ENCODE peak calls at places on chromosomes 1 and 21, in nine cellular contexts. Q is transverse colon, L is spleen, H is breast epithelium, D is K562, K is H1, S is suprapubic skin, R is upper lobe of left lung, W is endothelial cell of umbilical vein. M is an unnamed sample.

GRCh38 chr1:234925440-234926251 is 203.0 kb downstream of the TOMM20 start:
- DNase-seq in Q (no peak), L (no peak), H (no peak), D (no peak), K (no peak), S (peak), R (no peak), W (peak), M (no peak)

GRCh38 chr1:165862448-165862847 is 35.0 kb downstream of the UCK2 start:
- DNase-seq in Q (peak), L (no peak), H (no peak), D (no peak), K (no peak), S (no peak), R (peak), W (no peak), M (peak)

GRCh38 chr1:21874328-21874727 is 62.3 kb downstream of the LDLRAD2 start:
- DNase-seq in Q (no peak), L (no peak), H (no peak), D (no peak), K (no peak), S (no peak), R (no peak), W (no peak), M (no peak)

GRCh38 chr1:37476087-37476452 is 1.7 kb downstream of the ZC3H12A start:
- DNase-seq in Q (peak), L (no peak), H (peak), D (no peak), K (no peak), S (no peak), R (no peak), W (no peak), M (no peak)

GRCh38 chr1:224730950-224731349 is 114.8 kb downstream of the CNIH3 start:
- DNase-seq in Q (no peak), L (no peak), H (no peak), D (no peak), K (no peak), S (no peak), R (no peak), W (no peak), M (no peak)

GRCh38 chr1:211591980-211592493 is 13.1 kb upstream of the SLC30A1 start:
- DNase-seq in Q (no peak), L (no peak), H (no peak), D (no peak), K (no peak), S (no peak), R (no peak), W (peak), M (no peak)

GRCh38 chr1:86754265-86754974 is 50.0 kb downstream of the SH3GLB1 start:
- DNase-seq in Q (no peak), L (no peak), H (no peak), D (no peak), K (no peak), S (no peak), R (no peak), W (no peak), M (no peak)

GRCh38 chr1:145786271-145786670 is 37.6 kb downstream of the RNF115 start:
- DNase-seq in Q (no peak), L (no peak), H (no peak), D (no peak), K (no peak), S (no peak), R (no peak), W (no peak), M (no peak)

GRCh38 chr1:46611691-46612221 is 4.9 kb downstream of the MOB3C start:
- DNase-seq in Q (no peak), L (no peak), H (no peak), D (no peak), K (no peak), S (no peak), R (no peak), W (no peak), M (no peak)

GRCh38 chr1:41666991-41667631 is 182.6 kb upstream of the EDN2 start:
- DNase-seq in Q (peak), L (peak), H (no peak), D (no peak), K (no peak), S (no peak), R (no peak), W (no peak), M (no peak)

DNA sequence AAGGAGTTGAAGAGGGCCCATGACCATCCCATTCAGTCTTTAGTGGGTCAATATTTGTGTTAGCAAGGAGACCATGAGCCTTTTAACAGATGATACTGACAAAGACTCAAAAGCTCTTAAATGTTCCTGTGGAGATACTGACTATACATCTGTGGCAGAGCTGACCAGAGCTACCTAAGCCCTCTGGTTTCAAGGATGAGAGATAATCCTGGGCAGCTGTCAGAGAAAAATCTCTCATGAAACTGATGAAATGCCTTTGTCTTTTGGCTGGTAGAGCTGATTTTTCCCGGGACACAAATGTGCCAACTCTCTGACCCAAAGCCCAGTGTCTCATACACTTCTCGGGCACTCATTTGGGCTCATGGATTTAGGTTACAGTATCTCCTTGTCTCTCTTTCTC is 100.9 kb downstream of the XCL2 start:
- DNase-seq in Q (no peak), L (no peak), H (no peak), D (no peak), K (no peak), S (no peak), R (no peak), W (no peak), M (no peak)
- TF ChIP-seq POLR2A in Q (no peak), L (no peak), H (no peak), D (no peak), K (no peak), S (no peak), R (no peak), W (no peak), M (no peak)

GRCh38 chr1:1322952-1323351 is 1.5 kb downstream of the INTS11 start:
- DNase-seq in Q (no peak), L (no peak), H (no peak), D (no peak), K (no peak), S (no peak), R (no peak), W (no peak), M (no peak)

GRCh38 chr1:1320666-1321448 is 3.6 kb downstream of the INTS11 start:
- DNase-seq in Q (no peak), L (no peak), H (no peak), D (no peak), K (no peak), S (no peak), R (no peak), W (no peak), M (no peak)

GRCh38 chr1:1324084-1324523 is 356 bp downstream of the INTS11 start:
- DNase-seq in Q (no peak), L (no peak), H (no peak), D (no peak), K (no peak), S (no peak), R (no peak), W (no peak), M (no peak)

GRCh38 chr1:1321477-1321876 is 3.0 kb downstream of the INTS11 start:
- DNase-seq in Q (no peak), L (no peak), H (no peak), D (no peak), K (no peak), S (no peak), R (no peak), W (no peak), M (no peak)

GRCh38 chr1:1322418-1322817 is 2.0 kb downstream of the INTS11 start:
- DNase-seq in Q (no peak), L (no peak), H (no peak), D (peak), K (no peak), S (no peak), R (no peak), W (no peak), M (no peak)
- TF ChIP-seq POLR2AphosphoS5 in Q (no peak), L (no peak), H (no peak), D (no peak), K (no peak), S (no peak), R (no peak), W (no peak), M (no peak)

GRCh38 chr1:4660917-4661594 is 6.6 kb downstream of the AJAP1 start:
- DNase-seq in Q (no peak), L (no peak), H (no peak), D (no peak), K (no peak), S (no peak), R (no peak), W (no peak), M (no peak)
- TF ChIP-seq POLR2A in Q (no peak), L (no peak), H (no peak), D (no peak), K (no peak), S (no peak), R (no peak), W (no peak), M (no peak)

DNA sequence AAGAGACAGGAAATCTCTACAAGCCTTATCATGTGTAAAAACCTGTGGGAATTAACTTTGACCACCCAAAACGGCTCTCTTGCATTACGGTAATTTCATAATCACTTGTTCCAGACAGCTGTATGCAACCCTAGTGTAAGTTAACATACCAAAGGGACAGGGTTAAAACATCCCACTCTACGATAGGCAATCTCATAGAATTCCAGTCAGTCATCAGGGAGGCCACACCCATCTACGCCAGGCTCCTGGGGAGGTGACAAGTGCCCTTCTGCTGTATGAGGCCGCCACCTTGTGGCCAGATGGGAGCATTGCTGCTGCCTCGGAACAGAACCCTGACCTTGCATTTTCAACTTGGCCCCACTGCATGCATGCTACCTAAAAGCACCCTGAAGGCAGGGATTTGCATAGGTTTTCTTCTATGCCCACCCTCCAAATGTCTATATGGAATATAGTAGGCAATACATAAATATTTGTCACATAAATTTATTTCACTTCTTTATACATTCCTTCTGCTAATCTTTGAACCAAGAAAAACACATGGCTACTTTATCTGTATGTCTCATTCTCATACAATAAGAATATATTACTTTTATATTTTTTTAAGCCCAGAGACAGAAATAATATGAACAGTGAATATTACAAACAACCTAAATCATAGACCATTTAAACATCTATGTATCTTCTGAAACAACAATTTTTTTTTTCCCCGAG is 12.6 kb downstream of the HSF2BP start:
- DNase-seq in Q (peak), L (peak), H (peak), D (peak), K (peak), S (peak), R (peak), W (peak), M (peak)
- TF ChIP-seq POLR2AphosphoS5 in Q (peak), L (no peak), H (peak), D (no peak), K (no peak), S (peak), R (no peak), W (peak), M (no peak)

GRCh38 chr1:150560576-150560975 is 11.4 kb downstream of the ADAMTSL4 start:
- DNase-seq in Q (peak), L (peak), H (no peak), D (no peak), K (no peak), S (no peak), R (no peak), W (no peak), M (no peak)

GRCh38 chr1:150560986-150561829 is 12.0 kb downstream of the ADAMTSL4 start:
- DNase-seq in Q (peak), L (peak), H (peak), D (peak), K (peak), S (peak), R (peak), W (peak), M (no peak)

GRCh38 chr1:150562384-150563339 is 13.5 kb downstream of the ADAMTSL4 start:
- DNase-seq in Q (peak), L (peak), H (no peak), D (no peak), K (no peak), S (peak), R (peak), W (peak), M (no peak)

GRCh38 chr1:150563340-150564038 is 14.3 kb downstream of the ADAMTSL4 start:
- DNase-seq in Q (peak), L (peak), H (no peak), D (peak), K (no peak), S (peak), R (peak), W (peak), M (no peak)

GRCh38 chr1:150561830-150562367 is 12.7 kb downstream of the ADAMTSL4 start:
- DNase-seq in Q (peak), L (peak), H (peak), D (peak), K (peak), S (peak), R (peak), W (peak), M (no peak)
- TF ChIP-seq POLR2A in Q (no peak), L (peak), H (peak), D (peak), K (no peak), S (no peak), R (no peak), W (peak), M (no peak)

DNA sequence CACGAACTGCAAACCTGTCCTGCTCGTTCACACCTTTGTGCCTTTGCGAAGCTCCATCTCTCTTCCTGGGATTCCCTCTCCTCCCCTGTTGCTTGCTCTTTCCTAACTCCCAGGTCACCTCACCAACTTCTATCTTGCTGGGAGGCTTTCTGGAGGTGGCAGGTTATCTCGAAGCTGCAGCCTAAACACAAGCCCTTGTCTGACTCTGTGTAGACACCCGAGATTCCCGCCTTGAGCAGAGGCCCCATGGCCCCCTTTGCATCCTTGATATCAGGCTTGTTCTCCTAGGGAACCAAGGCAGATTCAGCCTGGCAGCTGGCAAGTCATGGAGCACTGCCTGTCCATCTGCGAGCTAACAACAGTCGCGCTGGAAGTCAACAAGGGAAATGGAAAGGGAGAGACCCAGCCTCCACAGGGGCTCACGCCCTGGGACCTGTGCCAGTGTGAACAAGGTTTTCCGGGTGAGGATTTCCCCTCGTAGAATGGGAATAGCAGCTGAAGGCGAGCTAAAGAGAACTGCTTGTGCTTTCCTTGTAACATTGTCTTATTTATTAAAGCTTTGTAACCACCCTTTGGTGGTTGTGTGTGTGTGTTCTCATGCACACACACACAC is 109.5 kb upstream of the JUN start:
- DNase-seq in Q (peak), L (no peak), H (no peak), D (no peak), K (no peak), S (no peak), R (peak), W (peak), M (no peak)
- TF ChIP-seq POLR2AphosphoS5 in Q (peak), L (no peak), H (no peak), D (no peak), K (no peak), S (no peak), R (peak), W (peak), M (no peak)

GRCh38 chr1:27868932-27869718 is 3.2 kb upstream of the THEMIS2 start:
- DNase-seq in Q (peak), L (peak), H (peak), D (no peak), K (no peak), S (no peak), R (peak), W (peak), M (no peak)

GRCh38 chr1:27872802-27873665 is 690 bp downstream of the THEMIS2 start:
- DNase-seq in Q (no peak), L (peak), H (no peak), D (peak), K (peak), S (no peak), R (no peak), W (peak), M (no peak)

GRCh38 chr1:27873671-27874384 is 1.5 kb downstream of the THEMIS2 start:
- DNase-seq in Q (peak), L (peak), H (peak), D (no peak), K (no peak), S (no peak), R (peak), W (peak), M (no peak)

GRCh38 chr1:27869719-27870085 is 2.6 kb upstream of the THEMIS2 start:
- DNase-seq in Q (no peak), L (no peak), H (no peak), D (no peak), K (no peak), S (no peak), R (no peak), W (no peak), M (no peak)

GRCh38 chr1:27872059-27872801 is at the start of gene THEMIS2:
- DNase-seq in Q (peak), L (peak), H (no peak), D (peak), K (peak), S (no peak), R (peak), W (peak), M (peak)
- TF ChIP-seq POLR2A in Q (peak), L (peak), H (no peak), D (peak), K (peak), S (no peak), R (no peak), W (peak), M (peak)

GRCh38 chr1:221098462-221099406 is 219.5 kb downstream of the HLX start:
- DNase-seq in Q (no peak), L (no peak), H (no peak), D (no peak), K (no peak), S (no peak), R (no peak), W (peak), M (no peak)

GRCh38 chr1:221099747-221100146 is 220.5 kb downstream of the HLX start:
- DNase-seq in Q (no peak), L (no peak), H (no peak), D (no peak), K (no peak), S (no peak), R (no peak), W (no peak), M (no peak)

GRCh38 chr1:221101792-221102191 is 222.5 kb downstream of the HLX start:
- DNase-seq in Q (no peak), L (no peak), H (no peak), D (no peak), K (no peak), S (no peak), R (no peak), W (no peak), M (no peak)

GRCh38 chr1:221102206-221102605 is 223.0 kb downstream of the HLX start:
- DNase-seq in Q (no peak), L (no peak), H (no peak), D (no peak), K (no peak), S (no peak), R (no peak), W (no peak), M (no peak)

DNA sequence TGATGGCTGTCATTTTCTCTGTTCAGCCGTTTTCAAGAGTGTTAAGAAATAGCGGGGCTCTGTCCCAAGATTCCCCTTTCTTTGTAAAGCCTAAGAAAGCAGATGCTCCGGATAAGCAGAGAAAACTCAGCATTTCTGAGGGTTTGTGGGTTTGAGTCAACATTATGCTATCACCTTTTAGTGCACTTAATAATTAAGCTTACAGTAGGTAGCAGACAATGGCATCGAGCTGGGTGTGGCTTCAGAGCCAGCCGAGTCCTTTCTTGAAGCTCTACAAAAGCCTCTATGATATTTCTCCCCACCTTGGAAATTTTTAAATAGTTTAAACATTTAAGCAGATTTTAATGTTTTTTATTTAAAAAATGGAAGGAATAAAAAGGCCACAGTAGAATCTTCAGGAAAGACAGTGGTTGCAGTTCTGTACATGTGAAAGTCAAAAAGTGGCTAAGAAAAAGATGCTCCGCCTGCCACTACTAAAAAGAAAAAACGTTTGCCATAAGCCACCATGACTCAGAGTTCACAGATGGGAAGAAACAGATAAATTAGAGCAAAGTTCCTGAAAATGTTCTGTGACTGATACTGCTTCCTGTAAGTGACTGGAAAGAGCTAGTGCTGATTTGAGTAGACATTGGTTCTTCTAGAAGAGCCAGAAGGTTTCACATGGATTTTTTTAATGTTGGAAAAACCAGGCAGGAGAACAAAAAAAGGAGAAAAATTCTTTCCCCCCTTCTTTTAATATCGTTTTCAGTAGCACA is 221.1 kb downstream of the HLX start:
- DNase-seq in Q (no peak), L (no peak), H (no peak), D (no peak), K (no peak), S (no peak), R (no peak), W (peak), M (no peak)
- TF ChIP-seq POLR2AphosphoS5 in Q (peak), L (no peak), H (no peak), D (no peak), K (no peak), S (no peak), R (no peak), W (no peak), M (no peak)